ENCODE peak calls at places on chromosomes 12 and 14, in four cellular contexts. X, G, W and K are unnamed samples.

GRCh38 chr14:77105118-77105517 is 7.1 kb downstream of the CIPC start:
- DNase-seq in G (no peak), W (no peak), X (no peak), K (no peak)

GRCh38 chr12:105928436-105928835 is 210.3 kb downstream of the NUAK1 start:
- DNase-seq in G (no peak), W (no peak), X (no peak), K (no peak)

GRCh38 chr12:12628013-12628412 is 16.3 kb downstream of the CREBL2 start:
- DNase-seq in W (no peak), X (no peak), G (no peak), K (no peak)

GRCh38 chr12:30990316-30990715 is 63.8 kb downstream of the TSPAN11 start:
- DNase-seq in W (no peak), G (no peak), X (no peak), K (no peak)

GRCh38 chr14:32043624-32044023 is 33.5 kb upstream of the ARHGAP5 start:
- DNase-seq in W (no peak), X (no peak), G (no peak), K (no peak)

GRCh38 chr14:51082394-51082793 is 12.5 kb downstream of the TRIM9 start:
- DNase-seq in W (no peak), X (no peak), G (no peak), K (no peak)

GRCh38 chr12:4156317-4156716 is 117.2 kb upstream of the CCND2 start:
- DNase-seq in G (no peak), W (no peak), X (peak; percentile 48), K (no peak)

GRCh38 chr14:99870617-99871016 is 77.4 kb downstream of the EML1 start:
- DNase-seq in W (no peak), X (no peak), G (no peak), K (no peak)

GRCh38 chr12:62907561-62907960 is 27.4 kb downstream of the PPM1H start:
- DNase-seq in W (no peak), X (no peak), G (no peak), K (no peak)

GRCh38 chr12:108119974-108120862 is 8.9 kb upstream of the WSCD2 start:
- DNase-seq in W (no peak), X (no peak), G (no peak), K (no peak)

GRCh38 chr12:108121353-108121752 is 7.7 kb upstream of the WSCD2 start:
- DNase-seq in W (no peak), G (no peak), X (no peak), K (no peak)

GRCh38 chr12:108117902-108118301 is 11.2 kb upstream of the WSCD2 start:
- DNase-seq in G (no peak), X (no peak), W (no peak), K (no peak)

GRCh38 chr12:108120863-108121165 is 8.3 kb upstream of the WSCD2 start:
- DNase-seq in G (no peak), W (no peak), X (no peak), K (no peak)

GRCh38 chr12:108119126-108119973 is 9.7 kb upstream of the WSCD2 start:
- DNase-seq in W (no peak), G (no peak), X (no peak), K (no peak)
- H3K4me3 ChIP-seq in W (no peak overlapping the region), G (no peak overlapping the region), X (no peak overlapping the region), K (no peak overlapping the region)

DNA sequence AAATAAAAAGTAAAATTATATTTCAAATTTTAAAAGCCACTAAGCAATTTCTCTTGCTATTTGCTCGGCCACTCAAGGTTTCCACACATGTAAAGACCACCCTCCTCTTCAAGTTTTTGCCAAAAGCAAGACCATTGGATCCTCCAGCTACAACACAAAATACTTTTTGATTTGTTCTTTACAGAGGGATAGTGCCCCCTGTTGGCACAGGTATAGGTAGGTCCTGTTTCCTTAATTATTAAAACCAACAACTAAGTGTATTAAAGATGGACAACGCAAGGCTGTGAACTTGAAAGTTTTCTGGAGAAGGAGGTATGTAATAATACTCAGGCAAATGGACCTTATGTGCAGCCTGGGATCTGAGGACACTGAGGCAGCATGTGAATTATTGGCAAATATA is 23.8 kb downstream of the ATP6V1D start:
- DNase-seq in W (peak; percentile 5), X (peak; percentile 59), G (no peak), K (no peak)
- TF ChIP-seq CTCF in W (peak; percentile 38), X (peak; percentile 82), G (peak; percentile 48), K (peak; percentile 43)

GRCh38 chr14:24308342-24309124 is 756 bp upstream of the CIDEB start:
- DNase-seq in X (no peak), W (no peak), G (no peak), K (no peak)

GRCh38 chr14:24311837-24312615 is 724 bp downstream of the LTB4R start:
- DNase-seq in W (no peak), X (no peak), G (no peak), K (no peak)

GRCh38 chr14:24310666-24311604 is at the start of gene LTB4R:
- DNase-seq in X (no peak), G (no peak), W (no peak), K (peak; percentile 31)

GRCh38 chr14:24309538-24310386 is at the start of gene LTB4R2:
- DNase-seq in W (no peak), X (no peak), G (no peak), K (no peak)

GRCh38 chr14:24310387-24310665 is 386 bp downstream of the LTB4R2 start:
- DNase-seq in G (no peak), X (no peak), W (no peak), K (no peak)
- H3K4me3 ChIP-seq in G (no peak overlapping the region), X (no peak overlapping the region), W (no peak overlapping the region), K (no peak overlapping the region)

GRCh38 chr12:26401874-26402273 is 206.5 kb downstream of the SSPN start:
- DNase-seq in G (no peak), X (no peak), W (no peak), K (no peak)

GRCh38 chr12:26403601-26404000 is 208.2 kb downstream of the SSPN start:
- DNase-seq in X (no peak), W (no peak), G (no peak), K (no peak)

GRCh38 chr12:26400627-26401026 is 205.3 kb downstream of the SSPN start:
- DNase-seq in X (no peak), W (no peak), G (no peak), K (no peak)

GRCh38 chr12:26406391-26406790 is 211.0 kb downstream of the SSPN start:
- DNase-seq in W (no peak), G (no peak), X (no peak), K (no peak)

DNA sequence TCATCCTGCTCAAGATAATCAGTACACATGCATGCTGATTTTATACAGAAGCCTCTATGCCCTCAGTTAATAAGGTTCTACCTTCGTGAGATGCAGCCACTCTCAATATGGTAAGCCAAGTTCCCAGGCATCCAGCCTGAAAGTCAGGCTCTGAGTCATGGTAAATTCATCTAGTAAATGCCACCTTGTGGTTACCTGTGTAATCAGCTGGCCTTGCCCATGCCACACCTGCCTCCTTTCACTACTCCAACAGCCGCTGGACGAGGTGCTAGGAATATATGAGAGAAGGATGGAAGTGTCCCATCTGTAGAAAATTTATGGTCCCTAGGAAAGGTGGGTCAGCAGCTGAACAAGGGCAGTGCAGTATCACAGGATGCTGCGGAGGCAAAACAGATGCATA is 207.3 kb downstream of the SSPN start:
- DNase-seq in W (no peak), G (no peak), X (peak; percentile 76), K (peak; percentile 53)
- TF ChIP-seq CTCF in W (no peak), G (no peak), X (peak; percentile 85), K (peak; percentile 33)

DNA sequence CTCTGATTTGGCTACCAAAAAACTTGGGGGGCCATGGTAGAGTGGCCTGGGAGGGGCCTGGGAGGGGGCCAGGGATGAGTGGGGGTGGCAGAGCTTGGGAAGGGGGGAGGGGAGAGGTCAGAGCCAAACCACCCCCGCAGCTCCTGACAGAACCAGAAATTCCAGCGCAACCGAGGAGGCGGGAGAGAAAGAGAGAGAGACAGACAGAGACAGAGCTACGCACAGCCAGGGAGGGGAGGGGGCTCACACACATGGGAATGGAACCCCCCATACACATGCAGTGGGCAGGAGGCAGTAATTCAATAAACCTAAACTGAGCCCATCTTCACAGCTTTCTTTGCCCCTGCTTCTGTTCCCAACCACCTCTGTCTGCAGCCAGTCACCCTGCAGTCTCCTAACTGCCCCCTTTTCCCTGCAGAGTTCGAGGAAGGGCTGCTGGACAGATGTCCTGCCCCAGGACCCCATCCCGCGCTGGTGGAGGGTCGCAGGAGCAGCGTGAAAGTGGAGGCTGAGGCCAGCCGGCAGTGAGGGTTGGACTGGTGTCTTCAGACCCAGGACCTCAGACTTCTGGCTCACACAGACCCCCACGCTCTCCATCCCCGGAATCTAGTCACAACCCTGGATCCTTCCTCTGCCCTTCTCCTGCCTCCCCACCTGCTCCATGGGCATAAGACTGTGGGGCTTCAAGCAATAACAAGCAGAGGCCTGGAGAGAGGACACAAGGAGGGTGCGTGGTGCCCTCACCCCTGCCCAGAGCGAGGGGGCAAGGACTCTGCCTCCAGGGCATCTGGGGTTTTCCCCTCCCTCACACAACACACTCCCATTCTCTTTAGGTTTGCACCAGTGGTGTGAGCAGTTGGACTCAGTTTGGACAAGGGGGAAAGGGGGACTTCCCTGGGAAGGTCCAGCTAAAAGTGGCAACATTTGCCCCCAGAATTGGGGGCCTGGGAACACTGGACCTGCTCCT is 5.6 kb downstream of the NAB2 start:
- DNase-seq in G (no peak), W (no peak), X (peak; percentile 59), K (no peak)
- H3K4me3 ChIP-seq in G (peak overlapping the region; percentile 17), W (no peak overlapping the region), X (no peak overlapping the region), K (no peak overlapping the region)

DNA sequence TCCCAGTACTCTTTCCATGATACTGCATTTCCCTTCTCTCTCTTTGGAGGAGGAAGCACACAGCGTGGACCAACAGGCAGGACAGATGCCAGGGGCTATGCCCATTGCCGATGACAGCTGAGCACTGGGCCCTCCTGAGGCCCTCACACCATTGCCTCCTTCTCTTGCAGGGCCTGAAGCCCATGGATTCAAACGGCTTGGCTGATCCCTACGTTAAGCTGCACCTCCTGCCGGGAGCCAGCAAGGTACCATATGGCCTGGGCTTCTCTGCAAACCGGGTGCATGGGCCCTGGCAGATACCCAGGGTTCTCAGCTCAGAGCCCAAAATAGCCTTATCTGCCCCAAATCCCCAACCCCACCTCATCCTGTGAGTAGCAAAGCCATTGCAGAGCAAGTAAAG is 25.2 kb upstream of the OAS1 start:
- DNase-seq in G (no peak), X (peak; percentile 38), W (no peak), K (no peak)
- TF ChIP-seq CTCF in G (no peak), X (no peak), W (no peak), K (no peak)

DNA sequence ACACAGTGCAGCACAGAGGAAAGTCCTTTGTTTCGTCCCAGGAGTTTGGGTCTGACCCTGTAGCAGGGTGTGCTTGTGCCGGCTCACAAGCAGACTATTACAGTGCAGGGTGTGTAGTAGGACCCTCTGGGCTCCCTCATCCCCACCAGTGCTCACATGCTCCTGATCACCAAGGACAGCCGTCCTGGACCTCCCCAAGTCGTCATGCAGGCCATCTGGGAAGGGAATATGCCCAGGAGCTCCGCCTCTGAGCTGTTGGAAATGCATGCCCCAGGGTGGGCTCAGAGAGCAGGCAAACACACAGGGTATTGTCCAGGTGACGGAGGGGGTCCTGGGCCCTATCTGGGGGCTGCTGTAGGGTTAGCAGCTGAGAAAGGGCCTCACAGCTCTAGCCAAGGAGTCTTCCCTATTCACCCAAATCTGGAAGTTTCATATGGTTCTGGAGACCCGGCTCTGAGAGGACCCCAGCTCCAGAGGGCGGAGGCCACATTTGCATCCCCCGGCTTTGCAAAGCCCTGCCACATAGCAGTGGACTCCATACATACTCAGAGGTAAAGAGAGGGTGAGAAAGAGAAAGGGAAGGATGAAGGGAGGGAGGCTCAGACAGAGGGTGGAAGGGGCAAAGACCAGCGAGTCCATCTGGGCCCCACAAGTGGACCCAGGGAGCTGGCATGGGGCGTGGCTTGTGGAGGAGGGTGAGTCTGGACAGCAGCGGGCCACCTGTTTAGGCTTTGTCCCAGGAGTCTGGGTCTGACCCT is 53.5 kb upstream of the PPP2R5C start:
- DNase-seq in W (no peak), X (peak; percentile 65), G (no peak), K (no peak)
- H3K4me3 ChIP-seq in W (no peak overlapping the region), X (no peak overlapping the region), G (no peak overlapping the region), K (no peak overlapping the region)